ENCODE peak calls at places on chromosome 13, in ten cellular contexts. P is Calu3, M is prostate gland, G is DND-41, C is endothelial cell, H is RWPE1, J is HFFc6, D is mucosa of descending colon, E is foreskin keratinocyte, X is IMR-90. Y is an unnamed sample.
A peak's percentile ranks its signal among the peaks of the same experiment; 100 is the strongest.

GRCh38 chr13:45626731-45627374 is 11.3 kb upstream of the ERICH6B start:
- DNase-seq in P (no peak), M (no peak), G (no peak), C (no peak), H (no peak), J (no peak), D (no peak), E (no peak), X (no peak), Y (no peak)

GRCh38 chr13:111906306-111906705 is 160.6 kb upstream of the SOX1 start:
- DNase-seq in P (no peak), M (no peak), G (no peak), C (no peak), H (no peak), J (no peak), D (no peak), E (no peak), X (no peak), Y (no peak)

GRCh38 chr13:30696278-30697176 is 38.8 kb upstream of the ALOX5AP start:
- DNase-seq in P (no peak), M (no peak), G (peak; percentile 50), C (peak; percentile 29), H (no peak), J (no peak), D (no peak), E (no peak), X (peak; percentile 36), Y (no peak)

GRCh38 chr13:66513728-66514127 is 716.4 kb downstream of the PCDH9 start:
- DNase-seq in P (no peak), M (no peak), G (no peak), C (no peak), H (no peak), J (no peak), D (no peak), E (no peak), X (peak; percentile 16), Y (no peak)

GRCh38 chr13:53343345-53343744 is 314.7 kb downstream of the OLFM4 start:
- DNase-seq in P (no peak), M (no peak), G (no peak), C (no peak), H (no peak), J (no peak), D (no peak), E (no peak), X (no peak), Y (no peak)

GRCh38 chr13:50149932-50150331 is 134.7 kb downstream of the KCNRG start:
- DNase-seq in P (no peak), M (no peak), G (no peak), C (no peak), H (no peak), J (no peak), D (no peak), E (no peak), X (no peak), Y (peak; percentile 33)

GRCh38 chr13:67772807-67773453 is 542.8 kb upstream of the PCDH9 start:
- DNase-seq in P (no peak), M (no peak), G (no peak), C (no peak), H (no peak), J (no peak), D (peak; percentile 48), E (no peak), X (no peak), Y (no peak)

GRCh38 chr13:47869780-47870179 is 131.3 kb downstream of the SUCLA2 start:
- DNase-seq in P (no peak), M (no peak), G (no peak), C (no peak), H (no peak), J (no peak), D (no peak), E (peak; percentile 23), X (no peak), Y (no peak)

GRCh38 chr13:109666656-109667448 is 119.5 kb downstream of the IRS2 start:
- DNase-seq in P (no peak), M (no peak), G (no peak), C (no peak), H (peak; percentile 41), J (no peak), D (no peak), E (peak; percentile 49), X (peak; percentile 16), Y (no peak)

GRCh38 chr13:101978546-101979315 is 423.1 kb downstream of the FGF14 start:
- DNase-seq in P (no peak), M (no peak), G (no peak), C (no peak), H (no peak), J (no peak), D (no peak), E (no peak), X (no peak), Y (no peak)

GRCh38 chr13:23899555-23899954 is 2.3 kb upstream of the C1QTNF9B start:
- DNase-seq in P (peak; percentile 33), M (no peak), G (peak; percentile 32), C (peak; percentile 50), H (peak; percentile 32), J (peak; percentile 67), D (no peak), E (no peak), X (peak; percentile 74), Y (peak; percentile 52)

GRCh38 chr13:110936519-110936918 is 21.6 kb upstream of the ANKRD10 start:
- DNase-seq in P (no peak), M (no peak), G (no peak), C (no peak), H (no peak), J (no peak), D (no peak), E (no peak), X (no peak), Y (no peak)

GRCh38 chr13:99067160-99067985 is 89.5 kb upstream of the DOCK9 start:
- DNase-seq in P (no peak), M (no peak), G (no peak), C (no peak), H (peak; percentile 84), J (peak; percentile 87), D (no peak), E (peak; percentile 90), X (peak; percentile 85), Y (peak; percentile 50)

GRCh38 chr13:110447801-110448200 is 113.7 kb downstream of the RAB20 start:
- DNase-seq in P (no peak), M (no peak), G (no peak), C (no peak), H (no peak), J (no peak), D (no peak), E (no peak), X (no peak), Y (no peak)

GRCh38 chr13:49859568-49859967 is 67.1 kb upstream of the KPNA3 start:
- DNase-seq in P (peak; percentile 60), M (no peak), G (no peak), C (no peak), H (peak; percentile 55), J (peak; percentile 96), D (no peak), E (peak; percentile 30), X (peak; percentile 92), Y (peak; percentile 92)

GRCh38 chr13:42048625-42049453 is at the start of gene DGKH:
- DNase-seq in P (peak; percentile 75), M (peak; percentile 83), G (peak; percentile 69), C (peak; percentile 73), H (peak; percentile 80), J (peak; percentile 68), D (peak; percentile 90), E (peak; percentile 45), X (peak; percentile 78), Y (peak; percentile 76)

GRCh38 chr13:59422646-59423045 is 741.1 kb downstream of the DIAPH3 start:
- DNase-seq in P (no peak), M (no peak), G (no peak), C (no peak), H (no peak), J (peak; percentile 42), D (no peak), E (no peak), X (peak; percentile 12), Y (no peak)

GRCh38 chr13:60986301-60986700 is 429.3 kb downstream of the PCDH20 start:
- DNase-seq in P (no peak), M (no peak), G (no peak), C (no peak), H (peak; percentile 1), J (no peak), D (no peak), E (peak; percentile 13), X (no peak), Y (no peak)

GRCh38 chr13:60990032-60990733 is 425.5 kb downstream of the PCDH20 start:
- DNase-seq in P (no peak), M (no peak), G (no peak), C (peak; percentile 11), H (no peak), J (no peak), D (peak; percentile 35), E (peak; percentile 9), X (no peak), Y (peak; percentile 42)
- TF ChIP-seq CTCF in P (no peak), M (no peak), G (peak; percentile 11), C (no peak), H (no peak), J (no peak), D (no peak), E (peak; percentile 68), X (no peak), Y (peak; percentile 13)

GRCh38 chr13:96967248-96967745 is 27.0 kb downstream of the OXGR1 start:
- DNase-seq in P (no peak), M (no peak), G (no peak), C (no peak), H (no peak), J (no peak), D (no peak), E (no peak), X (no peak), Y (peak; percentile 35)
- TF ChIP-seq CTCF in P (no peak), M (no peak), G (peak; percentile 3), C (peak; percentile 51), H (no peak), J (peak; percentile 71), D (no peak), E (peak; percentile 11), X (peak; percentile 19), Y (peak; percentile 33)

DNA sequence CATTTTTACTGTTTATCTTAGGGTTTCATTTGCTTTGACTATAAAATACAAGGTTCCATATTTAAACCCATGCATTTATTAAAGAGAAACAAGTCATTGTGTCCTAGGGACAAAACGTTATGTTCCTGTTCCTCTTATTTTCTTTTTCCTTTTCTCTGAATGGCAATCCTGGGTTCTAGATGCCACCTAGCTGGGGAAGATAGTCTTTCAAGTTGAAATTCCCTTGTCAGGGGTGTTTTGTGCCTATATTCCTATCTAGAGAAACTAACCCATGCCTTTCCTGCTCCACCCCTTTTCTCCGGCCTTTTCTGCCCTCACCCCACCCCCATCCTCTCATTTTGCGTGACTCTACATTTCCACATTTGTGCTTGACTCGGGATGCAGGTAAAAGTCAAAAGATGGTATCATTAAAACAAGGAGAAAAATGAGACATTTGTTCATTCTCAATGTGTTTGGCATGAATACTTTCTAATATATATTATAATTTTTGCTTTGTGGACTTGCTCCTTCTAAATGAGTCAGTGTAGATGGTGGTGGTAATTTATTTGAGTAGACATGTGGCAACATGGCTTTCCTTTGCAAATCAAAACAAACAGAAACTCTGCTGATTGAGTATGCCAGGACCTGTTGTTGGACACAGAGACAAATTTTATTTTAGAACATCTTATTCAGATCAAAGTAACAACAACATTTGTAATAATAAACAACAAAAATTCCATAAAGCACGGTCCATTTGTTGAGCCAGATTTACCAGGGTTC is 26.8 kb upstream of the STARD13 start:
- DNase-seq in P (no peak), M (no peak), G (no peak), C (no peak), H (peak; percentile 21), J (peak; percentile 7), D (no peak), E (peak; percentile 46), X (peak; percentile 37), Y (peak; percentile 54)
- TF ChIP-seq CTCF in P (no peak), M (peak; percentile 28), G (no peak), C (no peak), H (peak; percentile 11), J (peak; percentile 53), D (no peak), E (peak; percentile 55), X (peak; percentile 33), Y (peak; percentile 59)

GRCh38 chr13:80923907-80924306 is 583.0 kb upstream of the SPRY2 start:
- DNase-seq in P (no peak), M (no peak), G (no peak), C (no peak), H (no peak), J (no peak), D (no peak), E (no peak), X (no peak), Y (peak; percentile 21)
- TF ChIP-seq CTCF in P (no peak), M (no peak), G (no peak), C (no peak), H (no peak), J (no peak), D (no peak), E (peak; percentile 27), X (no peak), Y (no peak)

Y was measured in MCF 10A.